ENCODE peak calls at places on chromosomes 6 and 20, in six cellular contexts. One of them, this sample, is unnamed.

GRCh38 chr6:106976270-106976669 is 1.7 kb upstream of the CD24 start:
- DNase-seq in cardiac fibroblast: no peak
- DNase-seq in vagina: no peak
- DNase-seq in thyroid gland: peak
- DNase-seq in endothelial cell: no peak
- DNase-seq in RWPE1: no peak
- DNase-seq in this sample: no peak

GRCh38 chr6:127343753-127344659 is 597 bp upstream of the ECHDC1 start:
- DNase-seq in RWPE1: no peak
- DNase-seq in vagina: no peak
- DNase-seq in thyroid gland: no peak
- DNase-seq in cardiac fibroblast: peak
- DNase-seq in endothelial cell: no peak
- DNase-seq in this sample: no peak

GRCh38 chr6:139028658-139029469 is at the start of gene ABRACL:
- DNase-seq in vagina: no peak
- DNase-seq in endothelial cell: peak
- DNase-seq in RWPE1: peak
- DNase-seq in thyroid gland: peak
- DNase-seq in cardiac fibroblast: peak
- DNase-seq in this sample: peak

GRCh38 chr20:57440678-57441509 is 49.7 kb downstream of the RBM38 start:
- DNase-seq in vagina: no peak
- DNase-seq in cardiac fibroblast: peak
- DNase-seq in RWPE1: no peak
- DNase-seq in endothelial cell: no peak
- DNase-seq in thyroid gland: peak
- DNase-seq in this sample: peak

GRCh38 chr20:42705550-42705949 is 484.2 kb downstream of the PTPRT start:
- DNase-seq in vagina: no peak
- DNase-seq in thyroid gland: no peak
- DNase-seq in RWPE1: no peak
- DNase-seq in endothelial cell: no peak
- DNase-seq in cardiac fibroblast: no peak
- DNase-seq in this sample: no peak

GRCh38 chr6:122697458-122697857 is 82.1 kb upstream of the FABP7 start:
- DNase-seq in thyroid gland: no peak
- DNase-seq in RWPE1: no peak
- DNase-seq in endothelial cell: no peak
- DNase-seq in vagina: no peak
- DNase-seq in cardiac fibroblast: no peak
- DNase-seq in this sample: no peak

GRCh38 chr6:75757295-75757694 is 8.3 kb downstream of the MYO6 start:
- DNase-seq in RWPE1: no peak
- DNase-seq in thyroid gland: no peak
- DNase-seq in endothelial cell: no peak
- DNase-seq in vagina: no peak
- DNase-seq in cardiac fibroblast: no peak
- DNase-seq in this sample: no peak

GRCh38 chr6:26536571-26537159 is 1.5 kb upstream of the HMGN4 start:
- DNase-seq in cardiac fibroblast: peak
- DNase-seq in thyroid gland: peak
- DNase-seq in RWPE1: no peak
- DNase-seq in endothelial cell: peak
- DNase-seq in vagina: no peak
- DNase-seq in this sample: no peak

GRCh38 chr20:44772636-44773035 is 27.0 kb downstream of the KCNK15 start:
- DNase-seq in RWPE1: peak
- DNase-seq in endothelial cell: no peak
- DNase-seq in vagina: no peak
- DNase-seq in cardiac fibroblast: no peak
- DNase-seq in thyroid gland: no peak
- DNase-seq in this sample: no peak

GRCh38 chr20:53611449-53611894 is 17.8 kb upstream of the ZNF217 start:
- DNase-seq in cardiac fibroblast: peak
- DNase-seq in endothelial cell: no peak
- DNase-seq in RWPE1: peak
- DNase-seq in vagina: peak
- DNase-seq in thyroid gland: peak
- DNase-seq in this sample: no peak

GRCh38 chr6:124907596-124907995 is 54.6 kb upstream of the RNF217 start:
- DNase-seq in endothelial cell: no peak
- DNase-seq in RWPE1: no peak
- DNase-seq in thyroid gland: no peak
- DNase-seq in cardiac fibroblast: no peak
- DNase-seq in vagina: no peak
- DNase-seq in this sample: no peak

GRCh38 chr20:36214684-36215256 is 21.5 kb upstream of the AAR2 start:
- DNase-seq in vagina: no peak
- DNase-seq in thyroid gland: no peak
- DNase-seq in cardiac fibroblast: peak
- DNase-seq in endothelial cell: no peak
- DNase-seq in RWPE1: peak
- DNase-seq in this sample: no peak

GRCh38 chr20:9286501-9286900 is 217.6 kb downstream of the PLCB4 start:
- DNase-seq in vagina: no peak
- DNase-seq in endothelial cell: no peak
- DNase-seq in cardiac fibroblast: no peak
- DNase-seq in RWPE1: no peak
- DNase-seq in thyroid gland: no peak
- DNase-seq in this sample: no peak

GRCh38 chr20:63599396-63600050 is 25.5 kb upstream of the HELZ2 start:
- DNase-seq in cardiac fibroblast: no peak
- DNase-seq in vagina: no peak
- DNase-seq in thyroid gland: no peak
- DNase-seq in RWPE1: no peak
- DNase-seq in endothelial cell: no peak
- DNase-seq in this sample: no peak

GRCh38 chr20:37670426-37670825 is 23.4 kb upstream of the CTNNBL1 start:
- DNase-seq in vagina: no peak
- DNase-seq in RWPE1: no peak
- DNase-seq in endothelial cell: no peak
- DNase-seq in cardiac fibroblast: no peak
- DNase-seq in thyroid gland: peak
- DNase-seq in this sample: peak

GRCh38 chr20:45095753-45096371 is 5.1 kb downstream of the KCNS1 start:
- DNase-seq in thyroid gland: peak
- DNase-seq in endothelial cell: peak
- DNase-seq in cardiac fibroblast: peak
- DNase-seq in RWPE1: peak
- DNase-seq in vagina: no peak
- DNase-seq in this sample: no peak

GRCh38 chr6:152587473-152587872 is 49.7 kb downstream of the SYNE1 start:
- DNase-seq in endothelial cell: no peak
- DNase-seq in cardiac fibroblast: no peak
- DNase-seq in thyroid gland: no peak
- DNase-seq in vagina: no peak
- DNase-seq in RWPE1: no peak
- DNase-seq in this sample: no peak

GRCh38 chr6:108562503-108562993 is 1.8 kb downstream of the FOXO3 start:
- DNase-seq in RWPE1: peak
- DNase-seq in thyroid gland: peak
- DNase-seq in cardiac fibroblast: peak
- DNase-seq in endothelial cell: peak
- DNase-seq in vagina: peak
- DNase-seq in this sample: peak

GRCh38 chr6:40054602-40055001 is 120.3 kb upstream of the MOCS1 start:
- DNase-seq in RWPE1: no peak
- DNase-seq in cardiac fibroblast: no peak
- DNase-seq in thyroid gland: no peak
- DNase-seq in vagina: no peak
- DNase-seq in endothelial cell: no peak
- DNase-seq in this sample: no peak

GRCh38 chr20:10868299-10868698 is 194.5 kb upstream of the JAG1 start:
- DNase-seq in cardiac fibroblast: no peak
- DNase-seq in RWPE1: no peak
- DNase-seq in thyroid gland: no peak
- DNase-seq in endothelial cell: no peak
- DNase-seq in vagina: peak
- DNase-seq in this sample: no peak

GRCh38 chr6:143427109-143427817 is 23.2 kb downstream of the ADAT2 start:
- DNase-seq in cardiac fibroblast: peak
- DNase-seq in thyroid gland: peak
- DNase-seq in RWPE1: peak
- DNase-seq in endothelial cell: peak
- DNase-seq in vagina: no peak
- DNase-seq in this sample: peak

GRCh38 chr6:56765494-56765893 is 122.8 kb upstream of the DST start:
- DNase-seq in endothelial cell: no peak
- DNase-seq in vagina: no peak
- DNase-seq in cardiac fibroblast: no peak
- DNase-seq in RWPE1: no peak
- DNase-seq in thyroid gland: no peak
- DNase-seq in this sample: no peak

GRCh38 chr6:36780517-36781210 is 58.6 kb downstream of the CPNE5 start:
- DNase-seq in cardiac fibroblast: no peak
- DNase-seq in RWPE1: no peak
- DNase-seq in thyroid gland: no peak
- DNase-seq in vagina: no peak
- DNase-seq in endothelial cell: no peak
- DNase-seq in this sample: no peak

GRCh38 chr20:1800777-1801176 is 94.4 kb upstream of the SIRPA start:
- DNase-seq in endothelial cell: no peak
- DNase-seq in vagina: no peak
- DNase-seq in cardiac fibroblast: peak
- DNase-seq in thyroid gland: no peak
- DNase-seq in RWPE1: no peak
- DNase-seq in this sample: no peak

GRCh38 chr6:33898771-33899170 is 95.0 kb upstream of the MLN start:
- DNase-seq in vagina: no peak
- DNase-seq in cardiac fibroblast: no peak
- DNase-seq in RWPE1: no peak
- DNase-seq in thyroid gland: no peak
- DNase-seq in endothelial cell: no peak
- DNase-seq in this sample: no peak
- TF ChIP-seq CTCF in vagina: no peak
- TF ChIP-seq CTCF in cardiac fibroblast: no peak
- TF ChIP-seq CTCF in RWPE1: no peak
- TF ChIP-seq CTCF in thyroid gland: no peak
- TF ChIP-seq CTCF in endothelial cell: no peak
- TF ChIP-seq CTCF in this sample: no peak

DNA sequence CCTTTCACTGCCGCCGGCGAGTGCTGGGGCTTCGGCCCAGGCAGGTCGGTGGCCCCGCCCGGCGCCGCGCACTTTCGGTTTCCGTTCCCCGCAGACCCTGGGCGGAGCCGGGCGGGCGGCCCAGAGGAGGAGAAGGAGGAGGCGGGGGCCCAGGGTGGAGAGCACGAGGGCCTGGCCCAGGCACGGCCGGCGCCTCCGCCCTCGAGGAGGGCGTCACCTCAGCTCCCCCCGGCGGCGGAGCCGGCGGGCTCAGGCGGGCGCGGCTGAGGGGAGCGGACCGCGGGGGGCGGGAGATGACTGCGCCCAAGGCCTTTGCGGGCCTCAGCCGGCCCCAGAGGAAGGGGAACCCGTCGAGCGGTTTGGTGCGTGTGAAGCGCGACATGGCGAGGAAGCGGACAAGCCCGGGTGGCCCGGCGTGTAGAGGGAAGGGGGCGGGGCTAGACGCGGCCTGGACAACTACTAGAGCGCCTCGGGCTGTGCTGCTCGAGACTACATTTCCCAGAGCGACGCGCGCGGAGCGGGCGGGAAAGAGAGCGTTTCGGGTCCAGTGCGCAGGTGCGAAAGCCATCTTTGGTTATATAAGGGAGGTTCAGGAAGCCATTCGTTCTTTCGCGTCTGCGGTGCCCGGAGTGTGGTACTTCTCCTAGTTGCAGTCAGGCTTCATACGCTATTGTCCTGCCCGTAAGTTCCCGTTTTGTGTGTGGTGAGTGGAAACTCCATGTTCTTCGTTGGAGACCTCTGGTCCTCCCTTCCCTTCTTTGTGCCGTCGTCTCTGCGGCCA is at the start of gene ZNFX1:
- DNase-seq in RWPE1: peak
- DNase-seq in cardiac fibroblast: peak
- DNase-seq in thyroid gland: peak
- DNase-seq in endothelial cell: peak
- DNase-seq in vagina: peak
- DNase-seq in this sample: peak
- TF ChIP-seq CTCF in RWPE1: no peak
- TF ChIP-seq CTCF in cardiac fibroblast: no peak
- TF ChIP-seq CTCF in thyroid gland: no peak
- TF ChIP-seq CTCF in endothelial cell: no peak
- TF ChIP-seq CTCF in vagina: no peak
- TF ChIP-seq CTCF in this sample: no peak

DNA sequence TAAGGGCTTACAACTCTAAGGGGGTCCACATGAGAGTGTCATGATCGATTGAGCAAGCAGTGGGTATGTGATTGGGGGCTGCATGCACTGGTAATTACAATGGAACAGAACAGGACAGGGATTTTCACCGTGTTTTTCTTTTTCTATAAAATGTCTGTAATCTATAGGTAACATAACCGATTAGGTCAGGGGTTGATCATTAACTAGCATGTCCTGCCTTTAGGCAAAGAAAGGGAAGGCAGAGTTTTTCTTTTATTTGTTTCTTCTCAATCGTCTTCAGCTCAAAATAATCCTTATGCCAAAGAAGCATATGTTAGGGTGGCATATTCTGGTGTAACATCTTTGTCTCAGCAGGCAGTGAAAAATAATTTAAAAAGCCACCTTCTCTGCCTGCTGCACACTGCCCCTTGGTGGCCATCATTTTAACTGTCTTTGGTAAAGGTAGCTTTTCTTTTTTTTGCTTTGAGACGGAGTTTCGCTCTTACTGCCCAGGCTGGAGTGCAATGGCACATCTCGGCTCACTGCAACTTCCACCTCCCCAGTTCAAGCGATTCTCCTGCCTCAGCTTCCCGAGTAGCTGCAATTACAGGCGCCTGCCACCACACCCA is 9.7 kb upstream of the CEP43 start:
- DNase-seq in thyroid gland: no peak
- DNase-seq in endothelial cell: peak
- DNase-seq in RWPE1: no peak
- DNase-seq in vagina: no peak
- DNase-seq in cardiac fibroblast: peak
- DNase-seq in this sample: no peak
- TF ChIP-seq CTCF in thyroid gland: peak
- TF ChIP-seq CTCF in endothelial cell: peak
- TF ChIP-seq CTCF in RWPE1: peak
- TF ChIP-seq CTCF in vagina: no peak
- TF ChIP-seq CTCF in cardiac fibroblast: peak
- TF ChIP-seq CTCF in this sample: peak

GRCh38 chr20:41058674-41059008 is 30.0 kb downstream of the TOP1 start:
- DNase-seq in cardiac fibroblast: no peak
- DNase-seq in thyroid gland: no peak
- DNase-seq in RWPE1: no peak
- DNase-seq in vagina: no peak
- DNase-seq in endothelial cell: no peak
- DNase-seq in this sample: no peak

GRCh38 chr20:41061155-41061554 is 32.5 kb downstream of the TOP1 start:
- DNase-seq in endothelial cell: no peak
- DNase-seq in cardiac fibroblast: no peak
- DNase-seq in thyroid gland: no peak
- DNase-seq in RWPE1: no peak
- DNase-seq in vagina: no peak
- DNase-seq in this sample: no peak

GRCh38 chr20:41055679-41056078 is 27.1 kb downstream of the TOP1 start:
- DNase-seq in vagina: no peak
- DNase-seq in RWPE1: no peak
- DNase-seq in endothelial cell: no peak
- DNase-seq in cardiac fibroblast: peak
- DNase-seq in thyroid gland: no peak
- DNase-seq in this sample: no peak

GRCh38 chr20:41058007-41058673 is 29.5 kb downstream of the TOP1 start:
- DNase-seq in endothelial cell: no peak
- DNase-seq in cardiac fibroblast: peak
- DNase-seq in vagina: no peak
- DNase-seq in RWPE1: peak
- DNase-seq in thyroid gland: no peak
- DNase-seq in this sample: no peak

GRCh38 chr20:41059236-41059635 is 30.6 kb downstream of the TOP1 start:
- DNase-seq in endothelial cell: no peak
- DNase-seq in thyroid gland: no peak
- DNase-seq in vagina: no peak
- DNase-seq in RWPE1: no peak
- DNase-seq in cardiac fibroblast: no peak
- DNase-seq in this sample: no peak
- TF ChIP-seq CTCF in endothelial cell: no peak
- TF ChIP-seq CTCF in thyroid gland: no peak
- TF ChIP-seq CTCF in vagina: no peak
- TF ChIP-seq CTCF in RWPE1: no peak
- TF ChIP-seq CTCF in cardiac fibroblast: no peak
- TF ChIP-seq CTCF in this sample: no peak